ENCODE peak calls at places on chromosomes 5 and 9, in six cellular contexts. G, I, T, D, H and F are unnamed samples.
A peak's percentile ranks its signal among the peaks of the same experiment; 100 is the strongest.

GRCh38 chr9:27151693-27152397 is 42.8 kb downstream of the TEK start:
- DNase-seq in G (no peak), I (no peak), T (no peak), D (no peak), H (no peak), F (no peak)

GRCh38 chr5:54996476-54996875 is 11.1 kb upstream of the ESM1 start:
- DNase-seq in G (no peak), I (no peak), T (no peak), D (no peak), H (no peak), F (no peak)

GRCh38 chr5:179818746-179819295 is 1.9 kb upstream of the SQSTM1 start:
- DNase-seq in G (peak; percentile 58), I (peak; percentile 91), T (peak; percentile 83), D (peak; percentile 92), H (peak; percentile 96), F (peak; percentile 85)

GRCh38 chr5:43900974-43901373 is 298.0 kb downstream of the NNT start:
- DNase-seq in G (no peak), I (no peak), T (no peak), D (no peak), H (no peak), F (no peak)

GRCh38 chr9:65449423-65449822 is 164.4 kb upstream of the FOXD4L5 start:
- DNase-seq in G (no peak), I (no peak), T (no peak), D (no peak), H (no peak), F (no peak)

GRCh38 chr5:14577964-14578363 is 3.6 kb upstream of the OTULINL start:
- DNase-seq in G (no peak), I (no peak), T (no peak), D (no peak), H (no peak), F (no peak)

GRCh38 chr5:120465281-120465961 is 1.3 kb downstream of the PRR16 start:
- DNase-seq in G (no peak), I (peak; percentile 65), T (no peak), D (no peak), H (peak; percentile 26), F (no peak)

GRCh38 chr9:29241320-29241719 is 1668.0 kb upstream of the C9orf72 start:
- DNase-seq in G (no peak), I (no peak), T (no peak), D (no peak), H (no peak), F (no peak)

GRCh38 chr5:82863260-82863659 is 213.9 kb downstream of the TMEM167A start:
- DNase-seq in G (peak; percentile 1), I (no peak), T (no peak), D (no peak), H (no peak), F (no peak)

GRCh38 chr9:122020398-122020797 is 72.7 kb downstream of the TTLL11 start:
- DNase-seq in G (no peak), I (no peak), T (no peak), D (no peak), H (no peak), F (no peak)

GRCh38 chr5:52920929-52921328 is 68.2 kb upstream of the ITGA2 start:
- DNase-seq in G (no peak), I (no peak), T (no peak), D (no peak), H (no peak), F (no peak)

GRCh38 chr9:124794902-124795491 is 18.1 kb downstream of the OLFML2A start:
- DNase-seq in G (no peak), I (peak; percentile 25), T (no peak), D (no peak), H (no peak), F (no peak)

GRCh38 chr5:95955996-95956899 is 5.4 kb downstream of the ELL2 start:
- DNase-seq in G (no peak), I (peak; percentile 18), T (no peak), D (no peak), H (no peak), F (no peak)

GRCh38 chr9:121680236-121680635 is 28.8 kb downstream of the DAB2IP start:
- DNase-seq in G (no peak), I (no peak), T (no peak), D (no peak), H (no peak), F (no peak)

GRCh38 chr9:127488946-127489345 is 37.6 kb downstream of the LRSAM1 start:
- DNase-seq in G (no peak), I (no peak), T (no peak), D (no peak), H (no peak), F (no peak)

GRCh38 chr5:113527746-113528145 is 14.3 kb downstream of the YTHDC2 start:
- DNase-seq in G (no peak), I (no peak), T (no peak), D (no peak), H (no peak), F (no peak)

GRCh38 chr5:100448250-100448649 is 86.9 kb upstream of the FAM174A start:
- DNase-seq in G (no peak), I (no peak), T (no peak), D (no peak), H (no peak), F (no peak)

GRCh38 chr5:152288917-152289595 is 116.0 kb downstream of the NMUR2 start:
- DNase-seq in G (no peak), I (no peak), T (no peak), D (no peak), H (no peak), F (no peak)

GRCh38 chr5:84378961-84379360 is 5.7 kb downstream of the EDIL3 start:
- DNase-seq in G (no peak), I (no peak), T (no peak), D (no peak), H (no peak), F (no peak)

GRCh38 chr5:74949976-74950375 is 83.8 kb upstream of the FAM169A start:
- DNase-seq in G (no peak), I (no peak), T (no peak), D (no peak), H (no peak), F (no peak)